ENCODE peak calls at places on chromosomes 5 and 9, in eight cellular contexts. L, G, A, E, F, S, M and C are unnamed samples.

GRCh38 chr9:5455181-5455580 is 4.8 kb downstream of the CD274 start:
- DNase-seq in L (peak), G (no peak), A (no peak), E (no peak), F (peak), S (no peak), M (peak), C (no peak)

GRCh38 chr5:1747079-1747802 is 52.4 kb downstream of the MRPL36 start:
- DNase-seq in L (no peak), G (no peak), A (no peak), E (no peak), F (no peak), S (no peak), M (no peak), C (no peak)

GRCh38 chr9:37383876-37384715 is 38.4 kb upstream of the GRHPR start:
- DNase-seq in L (no peak), G (no peak), A (no peak), E (no peak), F (no peak), S (no peak), M (no peak), C (no peak)

GRCh38 chr5:2538169-2538568 is 213.3 kb downstream of the IRX2 start:
- DNase-seq in L (no peak), G (peak), A (no peak), E (no peak), F (no peak), S (no peak), M (no peak), C (no peak)

GRCh38 chr9:123710299-123710698 is 219.6 kb downstream of the DENND1A start:
- DNase-seq in L (peak), G (no peak), A (no peak), E (no peak), F (peak), S (no peak), M (peak), C (no peak)

GRCh38 chr5:123813937-123814624 is 302.1 kb downstream of the CSNK1G3 start:
- DNase-seq in L (no peak), G (no peak), A (no peak), E (no peak), F (peak), S (no peak), M (peak), C (no peak)

GRCh38 chr9:26888271-26888670 is 4.3 kb downstream of the CAAP1 start:
- DNase-seq in L (no peak), G (no peak), A (no peak), E (no peak), F (no peak), S (no peak), M (peak), C (no peak)

GRCh38 chr5:100623719-100624118 is 88.5 kb downstream of the FAM174A start:
- DNase-seq in L (peak), G (no peak), A (no peak), E (no peak), F (peak), S (no peak), M (peak), C (no peak)

GRCh38 chr5:81718300-81718699 is 32.6 kb downstream of the SSBP2 start:
- DNase-seq in L (no peak), G (no peak), A (no peak), E (no peak), F (no peak), S (no peak), M (no peak), C (no peak)

GRCh38 chr9:63859475-63860215 is 1425.4 kb downstream of the FOXD4L5 start:
- DNase-seq in L (no peak), G (no peak), A (no peak), E (no peak), F (peak), S (no peak), M (no peak), C (peak)

GRCh38 chr9:69173497-69173890 is 583 bp upstream of the TJP2 start:
- DNase-seq in L (peak), G (no peak), A (no peak), E (no peak), F (no peak), S (no peak), M (no peak), C (no peak)

GRCh38 chr9:133238272-133238850 is 29.3 kb upstream of the OBP2B start:
- DNase-seq in L (no peak), G (peak), A (peak), E (peak), F (no peak), S (peak), M (no peak), C (no peak)

GRCh38 chr9:113973963-113974413 is 97.9 kb downstream of the ZNF618 start:
- DNase-seq in L (no peak), G (no peak), A (no peak), E (no peak), F (peak), S (no peak), M (peak), C (no peak)

GRCh38 chr9:130240410-130241197 is 25.0 kb upstream of the HMCN2 start:
- DNase-seq in L (peak), G (peak), A (no peak), E (no peak), F (peak), S (peak), M (peak), C (peak)

GRCh38 chr5:132376694-132377641 is 7.5 kb downstream of the SLC22A5 start:
- DNase-seq in L (no peak), G (no peak), A (no peak), E (no peak), F (no peak), S (no peak), M (no peak), C (no peak)

GRCh38 chr9:131927092-131927491 is 152.6 kb downstream of the MED27 start:
- DNase-seq in L (no peak), G (no peak), A (no peak), E (no peak), F (no peak), S (no peak), M (no peak), C (no peak)

GRCh38 chr5:11588803-11589202 is 315.4 kb downstream of the CTNND2 start:
- DNase-seq in L (no peak), G (no peak), A (no peak), E (no peak), F (no peak), S (no peak), M (no peak), C (no peak)

GRCh38 chr9:112059145-112059979 is 115.7 kb downstream of the SUSD1 start:
- DNase-seq in L (peak), G (no peak), A (no peak), E (no peak), F (peak), S (peak), M (peak), C (no peak)

GRCh38 chr5:32450952-32451351 is 6.4 kb upstream of the ZFR start:
- DNase-seq in L (no peak), G (no peak), A (no peak), E (no peak), F (no peak), S (no peak), M (no peak), C (no peak)

DNA sequence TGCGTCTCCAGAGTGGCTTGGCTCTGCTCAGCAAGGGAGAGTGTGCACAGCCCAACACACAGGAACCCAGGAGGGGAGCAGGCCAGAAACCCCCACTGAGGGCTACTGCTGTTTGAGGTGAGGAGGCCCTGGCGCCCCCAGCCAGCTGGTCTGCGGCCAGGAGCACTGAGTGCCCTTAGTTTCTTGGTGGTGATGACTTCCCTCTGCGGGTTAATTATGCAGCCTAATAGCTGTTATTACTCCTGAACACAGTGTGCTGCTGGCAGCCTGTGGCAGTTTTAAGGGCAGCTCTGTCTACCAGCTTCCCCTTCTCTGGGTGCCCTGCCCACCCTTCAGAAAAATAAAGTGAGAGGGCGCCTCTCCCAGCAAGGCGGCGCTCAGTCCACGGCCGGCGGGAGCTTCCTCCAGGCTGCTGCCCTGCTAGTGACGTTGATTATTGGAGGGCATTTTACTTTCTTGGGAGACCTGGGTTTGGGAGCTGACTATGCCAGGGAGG is 19.2 kb downstream of the GADD45G start:
- DNase-seq in L (no peak), G (no peak), A (no peak), E (no peak), F (no peak), S (peak), M (no peak), C (no peak)
- TF ChIP-seq CTCF in L (no peak), G (no peak), A (no peak), E (no peak), F (no peak), S (no peak), M (no peak), C (no peak)

GRCh38 chr5:94693845-94694370 is 75.4 kb downstream of the SLF1 start:
- DNase-seq in L (no peak), G (no peak), A (no peak), E (no peak), F (no peak), S (no peak), M (no peak), C (no peak)

GRCh38 chr5:94692610-94693009 is 74.1 kb downstream of the SLF1 start:
- DNase-seq in L (no peak), G (no peak), A (no peak), E (no peak), F (no peak), S (no peak), M (no peak), C (no peak)

GRCh38 chr5:94691947-94692346 is 73.5 kb downstream of the SLF1 start:
- DNase-seq in L (peak), G (no peak), A (no peak), E (no peak), F (no peak), S (no peak), M (peak), C (no peak)

GRCh38 chr5:94694671-94695070 is 76.2 kb downstream of the SLF1 start:
- DNase-seq in L (no peak), G (no peak), A (no peak), E (no peak), F (no peak), S (no peak), M (no peak), C (no peak)

DNA sequence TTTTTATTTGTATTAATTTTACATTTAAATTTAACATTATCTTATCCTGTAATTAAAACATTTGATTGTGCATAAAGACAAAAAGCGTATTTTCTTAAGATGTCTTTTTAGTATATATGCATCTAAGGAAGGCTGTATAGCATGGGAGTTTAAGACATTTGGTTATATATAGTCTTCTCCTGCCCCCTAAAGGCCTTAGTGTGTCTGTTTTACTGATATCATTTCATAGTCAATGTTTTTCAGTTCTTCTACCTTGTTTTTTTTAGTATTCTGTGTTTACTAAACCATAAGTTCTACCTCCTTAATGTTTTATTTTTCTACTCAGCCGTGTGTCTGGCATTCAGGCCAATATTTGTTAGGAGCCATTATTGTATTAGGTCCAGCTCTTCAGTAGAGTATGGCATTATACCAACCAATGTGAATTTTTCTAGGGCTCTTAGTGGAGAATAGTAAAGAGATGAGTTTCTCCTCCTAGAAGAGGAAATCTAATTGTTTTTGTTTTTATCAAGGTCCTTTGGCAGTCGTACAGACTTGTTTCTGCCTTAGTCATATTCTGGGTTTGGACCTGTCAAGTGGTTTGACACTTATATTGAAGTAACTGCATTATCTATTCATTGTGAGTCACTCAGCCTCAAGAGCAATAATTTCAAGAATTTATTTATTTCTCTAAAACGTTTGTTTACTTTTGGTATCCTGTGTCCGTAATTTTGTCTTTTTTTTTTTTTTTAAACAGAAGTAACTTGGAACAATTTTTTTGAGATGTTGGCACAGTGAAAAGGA is 74.8 kb downstream of the SLF1 start:
- DNase-seq in L (peak), G (no peak), A (no peak), E (no peak), F (peak), S (no peak), M (peak), C (no peak)
- TF ChIP-seq CTCF in L (peak), G (no peak), A (peak), E (no peak), F (peak), S (peak), M (peak), C (peak)

GRCh38 chr9:18146329-18146728 is 327.6 kb upstream of the ADAMTSL1 start:
- DNase-seq in L (no peak), G (no peak), A (no peak), E (no peak), F (no peak), S (no peak), M (no peak), C (no peak)

GRCh38 chr9:18149457-18150011 is 324.4 kb upstream of the ADAMTSL1 start:
- DNase-seq in L (no peak), G (no peak), A (no peak), E (no peak), F (no peak), S (no peak), M (peak), C (no peak)
- TF ChIP-seq CTCF in L (no peak), G (no peak), A (no peak), E (no peak), F (no peak), S (no peak), M (peak), C (no peak)

DNA sequence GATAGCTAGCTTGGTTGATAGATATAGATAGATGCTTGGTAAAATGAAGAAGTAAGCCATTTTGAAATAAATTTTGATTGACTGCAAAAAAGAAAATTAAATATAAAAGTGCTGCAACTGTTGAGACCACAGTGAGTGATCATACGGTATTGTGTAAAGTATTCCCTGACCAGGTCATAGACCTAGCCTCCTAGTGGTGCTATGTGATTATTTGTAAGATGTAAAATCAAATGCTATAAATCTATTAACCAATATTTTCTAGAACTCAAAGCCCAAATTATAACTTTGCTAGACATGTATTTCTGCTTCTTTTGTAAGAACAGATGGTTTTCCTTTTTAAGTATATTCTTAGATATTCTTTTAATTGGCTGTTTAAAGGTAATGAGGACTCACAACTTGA is 480.2 kb upstream of the PTPRD start:
- DNase-seq in L (no peak), G (no peak), A (no peak), E (no peak), F (no peak), S (no peak), M (no peak), C (no peak)
- TF ChIP-seq CTCF in L (no peak), G (no peak), A (no peak), E (no peak), F (no peak), S (no peak), M (no peak), C (no peak)

DNA sequence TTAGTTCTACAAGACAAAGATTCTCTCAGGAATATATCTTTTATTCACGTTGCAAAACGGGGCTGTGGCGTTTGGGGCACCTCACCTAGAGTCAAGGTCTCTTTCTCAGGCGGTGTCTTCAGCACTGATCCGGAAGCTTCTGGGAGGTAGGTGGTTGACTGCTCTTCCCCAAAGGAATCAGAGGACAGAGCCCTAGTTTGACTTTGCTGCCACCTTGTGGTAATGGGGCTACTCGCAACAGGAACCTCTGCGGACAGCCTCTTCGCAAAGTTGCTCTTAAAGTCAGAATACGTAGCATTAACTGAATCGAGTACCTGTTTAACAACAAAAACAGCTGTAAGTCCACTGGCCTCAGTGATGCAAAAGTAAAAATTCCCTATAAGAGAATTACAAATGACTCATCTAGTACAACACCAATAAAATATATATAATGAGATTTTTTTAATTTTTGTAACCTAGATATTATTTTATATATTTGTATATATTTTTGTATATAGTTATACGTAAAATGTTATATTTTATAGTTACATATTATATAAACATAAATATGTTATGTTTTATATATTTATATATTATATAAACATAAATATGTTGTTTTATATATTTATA is 13.3 kb upstream of the GPX8 start:
- DNase-seq in L (peak), G (peak), A (peak), E (peak), F (peak), S (peak), M (peak), C (peak)
- TF ChIP-seq CTCF in L (peak), G (peak), A (peak), E (no peak), F (peak), S (peak), M (peak), C (peak)

GRCh38 chr5:79109527-79110492 is 1.8 kb upstream of the BHMT start:
- DNase-seq in L (no peak), G (peak), A (peak), E (no peak), F (no peak), S (no peak), M (no peak), C (peak)
- TF ChIP-seq CTCF in L (peak), G (peak), A (peak), E (no peak), F (peak), S (no peak), M (peak), C (peak)

DNA sequence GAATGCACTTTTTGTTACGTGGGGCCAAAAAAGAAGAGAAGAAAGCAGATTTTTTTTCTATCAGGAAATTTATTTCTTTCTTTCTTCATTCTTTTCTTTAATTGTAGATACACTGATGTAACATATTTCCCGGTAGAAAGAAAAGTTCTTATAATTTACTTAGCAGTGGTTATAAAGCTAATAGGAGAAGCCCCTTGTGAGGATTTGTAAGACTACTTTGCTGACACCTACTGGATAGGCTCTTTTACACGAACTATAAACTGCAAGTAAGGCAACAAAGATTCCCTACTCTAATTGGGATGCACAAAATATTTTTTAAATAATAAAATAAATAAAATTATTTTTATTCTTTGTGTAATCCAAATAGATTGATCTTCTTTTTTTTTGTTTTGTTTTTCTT is 284.4 kb downstream of the DNAH5 start:
- DNase-seq in L (no peak), G (no peak), A (no peak), E (no peak), F (peak), S (no peak), M (peak), C (no peak)
- TF ChIP-seq CTCF in L (no peak), G (no peak), A (no peak), E (no peak), F (peak), S (no peak), M (peak), C (no peak)

GRCh38 chr9:117021881-117022280 is 334.8 kb downstream of the TRIM32 start:
- DNase-seq in L (no peak), G (no peak), A (no peak), E (no peak), F (no peak), S (no peak), M (no peak), C (no peak)
- TF ChIP-seq CTCF in L (no peak), G (no peak), A (no peak), E (no peak), F (no peak), S (no peak), M (no peak), C (no peak)